ENCODE peak calls at places on chromosome 18, in ten cellular contexts. One of them, this sample, is unnamed.

GRCh38 chr18:6370886-6371635 is 43.6 kb downstream of the L3MBTL4 start:
- DNase-seq in NT2/D1: no peak
- DNase-seq in kidney epithelial cell: peak
- DNase-seq in osteocyte: no peak
- DNase-seq in adrenal gland: no peak
- DNase-seq in effector memory CD4-positive, alpha-beta T cell: no peak
- DNase-seq in NCI-H460: no peak
- DNase-seq in HS-5: no peak
- DNase-seq in stimulated activated naive CD4-positive, alpha-beta T cell: no peak
- DNase-seq in stimulated activated CD4-positive, alpha-beta T cell treated with anti-CD3 and anti-CD28 coated beads, TNF-alpha, amount 100 ng/mL, for 1 hour: no peak
- DNase-seq in this sample: no peak

GRCh38 chr18:48228301-48228715 is 180.9 kb downstream of the ZBTB7C start:
- DNase-seq in kidney epithelial cell: no peak
- DNase-seq in osteocyte: no peak
- DNase-seq in HS-5: no peak
- DNase-seq in effector memory CD4-positive, alpha-beta T cell: no peak
- DNase-seq in stimulated activated CD4-positive, alpha-beta T cell treated with anti-CD3 and anti-CD28 coated beads, TNF-alpha, amount 100 ng/mL, for 1 hour: no peak
- DNase-seq in NT2/D1: no peak
- DNase-seq in adrenal gland: peak
- DNase-seq in stimulated activated naive CD4-positive, alpha-beta T cell: no peak
- DNase-seq in NCI-H460: no peak
- DNase-seq in this sample: no peak

GRCh38 chr18:59662008-59662701 is 35.1 kb downstream of the CCBE1 start:
- DNase-seq in stimulated activated naive CD4-positive, alpha-beta T cell: no peak
- DNase-seq in stimulated activated CD4-positive, alpha-beta T cell treated with anti-CD3 and anti-CD28 coated beads, TNF-alpha, amount 100 ng/mL, for 1 hour: no peak
- DNase-seq in NCI-H460: no peak
- DNase-seq in osteocyte: no peak
- DNase-seq in effector memory CD4-positive, alpha-beta T cell: no peak
- DNase-seq in HS-5: no peak
- DNase-seq in kidney epithelial cell: peak
- DNase-seq in adrenal gland: no peak
- DNase-seq in NT2/D1: no peak
- DNase-seq in this sample: no peak

GRCh38 chr18:65287642-65288041 is 463.2 kb upstream of the CDH7 start:
- DNase-seq in osteocyte: no peak
- DNase-seq in adrenal gland: no peak
- DNase-seq in HS-5: no peak
- DNase-seq in stimulated activated naive CD4-positive, alpha-beta T cell: no peak
- DNase-seq in effector memory CD4-positive, alpha-beta T cell: no peak
- DNase-seq in stimulated activated CD4-positive, alpha-beta T cell treated with anti-CD3 and anti-CD28 coated beads, TNF-alpha, amount 100 ng/mL, for 1 hour: no peak
- DNase-seq in NCI-H460: no peak
- DNase-seq in NT2/D1: no peak
- DNase-seq in kidney epithelial cell: no peak
- DNase-seq in this sample: no peak

GRCh38 chr18:9722691-9723090 is 14.6 kb downstream of the RAB31 start:
- DNase-seq in osteocyte: no peak
- DNase-seq in stimulated activated naive CD4-positive, alpha-beta T cell: no peak
- DNase-seq in effector memory CD4-positive, alpha-beta T cell: no peak
- DNase-seq in adrenal gland: no peak
- DNase-seq in HS-5: no peak
- DNase-seq in stimulated activated CD4-positive, alpha-beta T cell treated with anti-CD3 and anti-CD28 coated beads, TNF-alpha, amount 100 ng/mL, for 1 hour: no peak
- DNase-seq in NCI-H460: no peak
- DNase-seq in NT2/D1: no peak
- DNase-seq in kidney epithelial cell: no peak
- DNase-seq in this sample: no peak

GRCh38 chr18:24011095-24011917 is 3.2 kb upstream of the TTC39C start:
- DNase-seq in stimulated activated naive CD4-positive, alpha-beta T cell: no peak
- DNase-seq in effector memory CD4-positive, alpha-beta T cell: no peak
- DNase-seq in HS-5: no peak
- DNase-seq in osteocyte: no peak
- DNase-seq in adrenal gland: no peak
- DNase-seq in NT2/D1: no peak
- DNase-seq in stimulated activated CD4-positive, alpha-beta T cell treated with anti-CD3 and anti-CD28 coated beads, TNF-alpha, amount 100 ng/mL, for 1 hour: no peak
- DNase-seq in NCI-H460: no peak
- DNase-seq in kidney epithelial cell: no peak
- DNase-seq in this sample: no peak

GRCh38 chr18:33579147-33579867 is 1.3 kb downstream of the ASXL3 start:
- DNase-seq in stimulated activated CD4-positive, alpha-beta T cell treated with anti-CD3 and anti-CD28 coated beads, TNF-alpha, amount 100 ng/mL, for 1 hour: no peak
- DNase-seq in HS-5: no peak
- DNase-seq in kidney epithelial cell: no peak
- DNase-seq in osteocyte: no peak
- DNase-seq in adrenal gland: no peak
- DNase-seq in NT2/D1: no peak
- DNase-seq in NCI-H460: no peak
- DNase-seq in effector memory CD4-positive, alpha-beta T cell: no peak
- DNase-seq in stimulated activated naive CD4-positive, alpha-beta T cell: no peak
- DNase-seq in this sample: peak

GRCh38 chr18:60935046-60935445 is 398.2 kb upstream of the CDH20 start:
- DNase-seq in NCI-H460: no peak
- DNase-seq in kidney epithelial cell: no peak
- DNase-seq in effector memory CD4-positive, alpha-beta T cell: no peak
- DNase-seq in stimulated activated CD4-positive, alpha-beta T cell treated with anti-CD3 and anti-CD28 coated beads, TNF-alpha, amount 100 ng/mL, for 1 hour: no peak
- DNase-seq in NT2/D1: no peak
- DNase-seq in HS-5: peak
- DNase-seq in adrenal gland: no peak
- DNase-seq in osteocyte: no peak
- DNase-seq in stimulated activated naive CD4-positive, alpha-beta T cell: no peak
- DNase-seq in this sample: no peak

GRCh38 chr18:32488078-32488477 is 17.4 kb upstream of the GAREM1 start:
- DNase-seq in osteocyte: no peak
- DNase-seq in NCI-H460: no peak
- DNase-seq in HS-5: no peak
- DNase-seq in kidney epithelial cell: no peak
- DNase-seq in stimulated activated CD4-positive, alpha-beta T cell treated with anti-CD3 and anti-CD28 coated beads, TNF-alpha, amount 100 ng/mL, for 1 hour: no peak
- DNase-seq in effector memory CD4-positive, alpha-beta T cell: no peak
- DNase-seq in NT2/D1: no peak
- DNase-seq in stimulated activated naive CD4-positive, alpha-beta T cell: no peak
- DNase-seq in adrenal gland: no peak
- DNase-seq in this sample: no peak

GRCh38 chr18:30591462-30591861 is 451.1 kb downstream of the DSC3 start:
- DNase-seq in kidney epithelial cell: no peak
- DNase-seq in stimulated activated CD4-positive, alpha-beta T cell treated with anti-CD3 and anti-CD28 coated beads, TNF-alpha, amount 100 ng/mL, for 1 hour: no peak
- DNase-seq in adrenal gland: no peak
- DNase-seq in osteocyte: no peak
- DNase-seq in HS-5: no peak
- DNase-seq in stimulated activated naive CD4-positive, alpha-beta T cell: no peak
- DNase-seq in NCI-H460: no peak
- DNase-seq in NT2/D1: no peak
- DNase-seq in effector memory CD4-positive, alpha-beta T cell: no peak
- DNase-seq in this sample: no peak